ENCODE peak calls at places on chromosome 11, in seven cellular contexts. D, X, R, Z, H, V and F are unnamed samples.

GRCh38 chr11:78408619-78409018 is 9.0 kb downstream of the GAB2 start:
- DNase-seq in R (no peak), H (no peak), X (no peak), Z (no peak), D (no peak), V (no peak), F (no peak)

GRCh38 chr11:46903846-46904245 is 14.5 kb downstream of the LRP4 start:
- DNase-seq in H (no peak), D (no peak), Z (no peak), V (peak), X (no peak), R (no peak), F (no peak)

GRCh38 chr11:72240461-72241289 is 3.3 kb downstream of the PHOX2A start:
- DNase-seq in D (no peak), H (no peak), R (no peak), Z (no peak), V (peak), X (no peak), F (no peak)

GRCh38 chr11:75597636-75598035 is 35.6 kb downstream of the SERPINH1 start:
- DNase-seq in D (peak), H (no peak), V (peak), R (peak), Z (no peak), X (no peak), F (no peak)

GRCh38 chr11:66723693-66724092 is 5.3 kb downstream of the SPTBN2 start:
- DNase-seq in V (no peak), H (no peak), R (no peak), X (no peak), D (no peak), Z (no peak), F (no peak)

GRCh38 chr11:122706261-122706660 is 50.7 kb downstream of the UBASH3B start:
- DNase-seq in Z (no peak), H (no peak), D (no peak), R (peak), X (no peak), V (no peak), F (no peak)

GRCh38 chr11:66181632-66182345 is 86.7 kb upstream of the RAB1B start:
- DNase-seq in H (no peak), R (no peak), D (no peak), Z (no peak), X (no peak), V (no peak), F (no peak)

GRCh38 chr11:90747057-90747456 is 524.2 kb upstream of the CHORDC1 start:
- DNase-seq in H (no peak), Z (no peak), X (no peak), V (no peak), R (peak), D (no peak), F (no peak)

GRCh38 chr11:111745719-111746504 is 20.3 kb downstream of the PPP2R1B start:
- DNase-seq in H (no peak), D (no peak), Z (no peak), X (no peak), V (no peak), R (peak), F (no peak)

GRCh38 chr11:6410695-6411430 is 8.0 kb downstream of the APBB1 start:
- DNase-seq in R (no peak), H (no peak), Z (no peak), D (no peak), X (no peak), V (no peak), F (no peak)

GRCh38 chr11:45272701-45273100 is 13.4 kb downstream of the SYT13 start:
- DNase-seq in R (peak), D (no peak), H (no peak), X (no peak), V (no peak), Z (no peak), F (no peak)

GRCh38 chr11:71252434-71252781 is at the start of gene SHANK2:
- DNase-seq in Z (no peak), R (no peak), X (no peak), D (no peak), V (peak), H (no peak), F (no peak)

GRCh38 chr11:4482445-4482844 is at the start of gene OR52K1:
- DNase-seq in H (no peak), R (no peak), Z (no peak), X (no peak), V (peak), D (no peak), F (no peak)